ENCODE peak calls at places on chromosomes 5 and 9, in seven cellular contexts. S is Daoy, H is ovary, Z is WTC11, L is kidney, R is AG04449, B is H9. O is an unnamed sample.

GRCh38 chr9:120791161-120791560 is 2.1 kb downstream of the FBXW2 start:
- DNase-seq in B (no peak), Z (no peak), H (no peak), L (no peak), R (no peak), S (no peak), O (no peak)

GRCh38 chr5:141958773-141959172 is 771 bp upstream of the PCDH12 start:
- DNase-seq in Z (no peak), H (no peak), L (no peak), B (no peak), S (peak; percentile 21), R (no peak), O (no peak)

GRCh38 chr5:119354522-119355243 is 1.1 kb upstream of the TNFAIP8 start:
- DNase-seq in R (no peak), S (no peak), Z (no peak), H (no peak), L (no peak), B (no peak), O (no peak)

GRCh38 chr5:135571902-135572301 is 6.9 kb downstream of the CXCL14 start:
- DNase-seq in B (no peak), Z (no peak), S (no peak), R (no peak), H (no peak), L (no peak), O (no peak)

GRCh38 chr5:157607371-157608161 is 32.0 kb upstream of the ADAM19 start:
- DNase-seq in Z (no peak), B (no peak), H (no peak), R (peak; percentile 44), L (no peak), S (peak; percentile 77), O (peak; percentile 49)

GRCh38 chr5:91306497-91306896 is 76.6 kb downstream of the ARRDC3 start:
- DNase-seq in Z (no peak), H (no peak), R (no peak), L (no peak), S (no peak), B (no peak), O (no peak)

GRCh38 chr5:134638760-134639201 is 6.2 kb upstream of the SAR1B start:
- DNase-seq in R (no peak), S (no peak), B (no peak), Z (no peak), H (no peak), L (no peak), O (no peak)

GRCh38 chr5:173412566-173412965 is 84.4 kb upstream of the STC2 start:
- DNase-seq in R (no peak), B (no peak), S (peak; percentile 59), L (no peak), H (no peak), Z (no peak), O (no peak)

GRCh38 chr9:114155263-114155966 is at the start of gene COL27A1:
- DNase-seq in L (peak; percentile 93), R (no peak), S (peak; percentile 94), Z (peak; percentile 96), H (peak; percentile 90), B (peak; percentile 90), O (peak; percentile 90)

GRCh38 chr5:141934099-141934844 is 10.6 kb downstream of the DELE1 start:
- DNase-seq in B (no peak), S (no peak), L (no peak), H (no peak), Z (no peak), R (no peak), O (no peak)

GRCh38 chr5:54820346-54820745 is 165.0 kb downstream of the ESM1 start:
- DNase-seq in B (no peak), S (no peak), L (no peak), H (no peak), Z (no peak), R (no peak), O (no peak)

GRCh38 chr5:10632110-10632903 is 68.4 kb downstream of the ANKRD33B start:
- DNase-seq in Z (no peak), S (peak; percentile 88), B (no peak), R (no peak), L (peak; percentile 66), H (no peak), O (no peak)

GRCh38 chr5:68928617-68929302 is 165.1 kb upstream of the SLC30A5 start:
- DNase-seq in S (no peak), R (no peak), Z (no peak), H (no peak), L (no peak), B (no peak), O (no peak)

GRCh38 chr5:143893638-143894037 is 81.7 kb downstream of the HMHB1 start:
- DNase-seq in H (no peak), S (no peak), L (no peak), B (no peak), Z (no peak), R (no peak), O (no peak)

GRCh38 chr5:94691947-94692346 is 73.5 kb downstream of the SLF1 start:
- DNase-seq in R (no peak), S (peak; percentile 31), B (no peak), L (no peak), H (no peak), Z (no peak), O (no peak)

GRCh38 chr5:179577286-179577960 is 27.1 kb downstream of the RUFY1 start:
- DNase-seq in S (no peak), Z (no peak), L (no peak), H (no peak), R (no peak), B (no peak), O (peak; percentile 44)

GRCh38 chr5:98309785-98310566 is 463.5 kb upstream of the RGMB start:
- DNase-seq in S (peak; percentile 98), B (peak; percentile 74), L (no peak), Z (peak; percentile 24), H (no peak), R (peak; percentile 96), O (peak; percentile 22)

GRCh38 chr9:137429974-137430722 is 7.0 kb downstream of the NOXA1 start:
- DNase-seq in H (no peak), B (peak; percentile 69), R (no peak), L (peak; percentile 73), S (peak; percentile 82), Z (peak; percentile 72), O (peak; percentile 69)